ENCODE peak calls at places on chromosomes 12 and 14, in eight cellular contexts. H is GM12865; Y is heart left ventricle; B is breast epithelium; Z is astrocyte of the spinal cord; Q is CD8-positive, alpha-beta T cell; T is PC-3; G is heart right ventricle. V is an unnamed sample.

GRCh38 chr12:31835276-31835882 is 106.6 kb upstream of the AMN1 start:
- DNase-seq in T (no peak), Y (no peak), Q (no peak), G (no peak), H (peak; percentile 43), Z (no peak), B (no peak), V (no peak)

GRCh38 chr14:31842905-31843304 is 234.2 kb upstream of the ARHGAP5 start:
- DNase-seq in B (no peak), T (no peak), Z (no peak), G (no peak), Q (no peak), Y (no peak), H (no peak), V (peak; percentile 13)

GRCh38 chr14:59632381-59632780 is 55.8 kb upstream of the CCDC175 start:
- DNase-seq in H (peak; percentile 55), Y (no peak), Z (peak; percentile 28), Q (no peak), G (no peak), B (no peak), T (peak; percentile 87), V (peak; percentile 42)

GRCh38 chr12:627863-628805 is 35.1 kb downstream of the NINJ2 start:
- DNase-seq in T (no peak), Z (no peak), G (no peak), B (no peak), H (no peak), Q (no peak), Y (no peak), V (no peak)

GRCh38 chr14:88492272-88493089 is 62.3 kb downstream of the PTPN21 start:
- DNase-seq in Y (peak; percentile 69), B (no peak), Q (peak; percentile 15), H (peak; percentile 80), G (peak; percentile 80), T (peak; percentile 88), Z (peak; percentile 78), V (peak; percentile 84)

GRCh38 chr12:89299417-89299816 is 52.9 kb downstream of the DUSP6 start:
- DNase-seq in H (no peak), B (no peak), G (no peak), Q (no peak), Y (no peak), Z (no peak), T (no peak), V (no peak)

GRCh38 chr12:40792792-40793386 is 100.7 kb downstream of the CNTN1 start:
- DNase-seq in Q (no peak), H (no peak), Y (no peak), B (no peak), Z (no peak), T (no peak), G (no peak), V (no peak)

GRCh38 chr12:12474931-12475485 is 87.7 kb downstream of the DUSP16 start:
- DNase-seq in Z (peak; percentile 19), Y (peak; percentile 22), H (peak; percentile 91), T (no peak), Q (no peak), B (no peak), G (peak; percentile 17), V (peak; percentile 4)

DNA sequence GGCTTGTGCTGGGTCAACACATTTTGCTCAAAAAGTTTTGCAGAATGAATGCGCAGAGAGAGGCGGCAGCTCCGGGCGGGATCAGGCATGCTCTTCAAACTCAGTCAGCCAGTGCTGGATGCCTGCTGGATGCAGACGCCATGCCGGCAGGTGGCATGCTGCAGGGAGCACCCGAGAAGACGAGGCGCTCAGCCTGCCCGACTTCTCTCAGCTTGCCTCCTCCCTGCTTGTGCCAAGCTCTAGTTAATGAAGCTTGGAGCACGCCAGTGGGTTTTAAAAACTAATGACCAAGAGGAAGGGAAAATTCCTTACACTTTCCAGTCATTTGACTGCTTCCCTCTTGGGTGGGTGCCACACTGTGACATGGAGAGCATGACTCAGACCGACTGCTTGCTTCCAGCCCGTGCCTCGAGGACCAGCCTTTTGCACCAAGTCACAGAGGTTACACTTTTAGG is 39.8 kb downstream of the SLC24A4 start:
- DNase-seq in B (no peak), G (no peak), Y (no peak), Q (no peak), H (no peak), T (peak; percentile 64), Z (no peak), V (peak; percentile 22)
- TF ChIP-seq CTCF in B (no peak), G (no peak), Y (no peak), Q (no peak), H (no peak), T (no peak), Z (no peak), V (no peak)

DNA sequence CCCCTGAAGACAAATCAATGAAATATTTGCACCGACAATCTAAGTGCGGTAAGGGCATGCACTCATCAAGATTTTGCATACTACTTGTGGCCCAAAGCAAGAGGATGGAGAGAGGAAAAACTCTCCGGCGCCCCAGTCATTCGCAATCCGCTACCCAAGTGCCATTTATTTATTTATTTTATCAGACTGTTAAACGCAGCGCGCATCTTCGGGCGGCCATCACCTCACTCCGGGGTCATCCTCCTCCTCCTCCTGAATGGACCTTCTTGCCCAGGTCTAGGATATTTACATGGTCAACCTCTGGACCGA is 1.2 kb downstream of the NOVA1 start:
- DNase-seq in T (no peak), H (no peak), B (no peak), Y (no peak), Q (no peak), Z (no peak), G (peak; percentile 9), V (peak; percentile 34)
- H3K4me3 ChIP-seq in T (peak overlapping the region; percentile 86), H (no peak overlapping the region), B (peak overlapping the region; percentile 68), Y (peak overlapping the region; percentile 58), Q (no peak overlapping the region), Z (peak overlapping the region; percentile 78), G (peak overlapping the region; percentile 44), V (peak overlapping the region; percentile 82)

GRCh38 chr12:79886917-79887519 is 47.9 kb downstream of the PPP1R12A start:
- DNase-seq in G (no peak), T (peak; percentile 84), H (peak; percentile 59), Z (peak; percentile 72), Q (no peak), B (no peak), Y (no peak), V (peak; percentile 80)
- TF ChIP-seq CTCF in G (peak; percentile 53), T (peak; percentile 87), H (peak; percentile 42), Z (peak; percentile 63), Q (peak; percentile 78), B (no peak), Y (peak; percentile 45), V (peak; percentile 74)

DNA sequence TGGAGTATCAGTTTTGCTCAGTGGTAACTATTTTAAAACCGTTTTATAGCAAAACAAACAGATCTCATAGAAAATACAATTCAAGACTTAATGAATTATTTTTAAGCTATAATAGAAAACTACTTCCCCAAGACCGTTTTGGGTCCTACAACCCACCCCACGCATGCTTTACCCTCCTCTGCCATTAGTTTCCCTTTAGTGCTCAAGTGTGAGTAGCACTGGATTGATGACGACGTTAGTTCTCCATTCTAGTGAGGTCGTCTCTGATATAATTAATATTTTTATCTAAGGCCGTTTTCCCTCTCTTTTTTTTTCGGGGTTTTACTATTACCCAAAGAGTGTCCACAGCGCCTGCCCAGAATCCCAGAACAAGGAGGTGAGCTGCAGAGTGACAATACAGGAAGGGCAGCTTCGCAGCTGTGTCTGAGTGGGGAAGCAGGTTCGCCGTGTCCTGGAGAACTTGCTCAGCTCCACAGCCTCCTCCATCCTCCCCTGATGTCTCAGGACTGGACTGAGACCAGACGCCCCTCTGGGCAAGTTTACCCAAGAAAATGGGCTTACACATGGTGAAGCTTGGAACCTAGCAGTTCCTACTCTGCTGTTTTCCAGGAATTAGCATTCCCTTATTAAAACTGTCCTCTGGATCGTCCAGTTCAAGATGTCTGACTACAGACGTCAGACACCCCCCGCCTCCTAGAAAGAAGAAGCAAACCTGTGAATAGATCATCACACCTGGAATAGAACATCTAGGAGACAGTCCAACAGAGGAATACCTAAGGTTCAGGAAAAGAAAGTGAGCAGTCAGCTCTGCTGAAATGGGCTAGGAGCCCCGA is 31.9 kb upstream of the MON2 start:
- DNase-seq in B (peak; percentile 36), G (no peak), T (peak; percentile 58), Y (no peak), Z (no peak), H (peak; percentile 5), Q (no peak), V (no peak)
- H3K4me3 ChIP-seq in B (peak overlapping the region; percentile 53), G (no peak overlapping the region), T (peak overlapping the region; percentile 70), Y (peak overlapping the region; percentile 59), Z (peak overlapping the region; percentile 47), H (peak overlapping the region; percentile 58), Q (peak overlapping the region; percentile 56), V (peak overlapping the region; percentile 68)

GRCh38 chr12:49357099-49357678 is 10.1 kb upstream of the SPATS2 start:
- DNase-seq in B (no peak), G (no peak), Y (no peak), Q (no peak), T (peak; percentile 85), H (peak; percentile 53), Z (peak; percentile 63), V (peak; percentile 87)
- TF ChIP-seq CTCF in B (peak; percentile 36), G (peak; percentile 43), Y (peak; percentile 25), Q (peak; percentile 46), T (peak; percentile 71), H (peak; percentile 24), Z (peak; percentile 50), V (peak; percentile 55)

DNA sequence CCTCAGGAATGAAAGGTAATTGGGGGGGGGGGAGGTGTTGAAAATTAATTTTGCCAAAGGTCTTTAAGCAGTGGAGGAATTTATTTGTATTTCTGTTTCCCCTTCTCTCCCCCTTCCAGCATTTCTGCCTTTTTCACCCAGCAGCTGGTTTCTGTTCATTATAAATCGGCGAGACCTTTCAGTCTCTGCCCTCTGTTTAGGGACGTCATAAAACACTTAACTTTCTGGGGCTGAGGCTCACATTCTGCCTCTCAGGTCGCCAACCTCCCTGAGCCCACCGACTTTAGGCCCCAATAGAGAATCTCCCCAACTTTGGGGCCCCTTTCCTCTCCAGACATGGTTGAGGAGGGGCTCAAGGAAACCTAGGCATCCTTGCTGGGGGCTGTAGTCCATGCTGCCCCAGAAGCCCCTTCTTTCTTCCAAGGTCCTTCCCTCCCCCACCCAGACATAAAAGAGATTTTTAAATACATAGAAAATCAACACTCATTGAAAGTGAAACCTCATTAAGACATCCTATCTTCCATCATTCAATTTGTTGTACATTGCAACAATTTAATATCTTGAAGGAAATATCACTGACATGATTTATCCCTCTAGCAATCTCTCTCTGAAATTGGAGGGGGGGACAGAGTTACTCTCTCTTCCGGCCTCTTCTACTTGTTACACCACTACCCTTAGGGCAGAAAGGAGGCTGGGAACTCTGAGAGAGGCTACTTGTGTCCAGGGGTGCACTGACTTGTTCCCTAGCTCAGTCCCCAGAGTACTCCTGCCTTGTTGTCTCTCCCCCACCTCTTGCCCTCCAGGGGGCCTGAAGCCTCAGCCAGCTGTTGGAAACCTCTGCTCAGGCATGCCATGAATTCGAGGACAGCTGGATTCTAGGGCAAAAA is 2.5 kb upstream of the HOXC6 start:
- DNase-seq in Y (no peak), Q (no peak), Z (no peak), T (no peak), H (no peak), B (no peak), G (no peak), V (no peak)
- H3K4me3 ChIP-seq in Y (no peak overlapping the region), Q (no peak overlapping the region), Z (peak overlapping the region; percentile 7), T (no peak overlapping the region), H (no peak overlapping the region), B (peak overlapping the region; percentile 24), G (no peak overlapping the region), V (no peak overlapping the region)

V was measured in fibroblast of the aortic adventitia.